ENCODE peak calls at places on chromosomes 6 and 20, in nine cellular contexts. N, F, Q, A, G, R, Z, S and D are unnamed samples.
A peak's percentile ranks its signal among the peaks of the same experiment; 100 is the strongest.

GRCh38 chr6:125363360-125364121 is 61.8 kb upstream of the HDDC2 start:
- DNase-seq in Z (peak; percentile 74), A (peak; percentile 63), R (no peak), S (no peak), F (peak; percentile 91), G (peak; percentile 72), Q (no peak), N (no peak), D (peak; percentile 95)

GRCh38 chr6:44224154-44224977 is 971 bp downstream of the SLC29A1 start:
- DNase-seq in Q (no peak), G (peak; percentile 65), F (no peak), R (no peak), S (no peak), A (peak; percentile 39), N (no peak), Z (no peak), D (peak; percentile 65)

GRCh38 chr6:40874495-40874894 is 164.5 kb downstream of the UNC5CL start:
- DNase-seq in S (no peak), A (peak; percentile 59), G (no peak), R (no peak), Z (peak; percentile 25), Q (no peak), F (peak; percentile 66), N (no peak), D (no peak)

GRCh38 chr6:27290850-27291208 is 21.2 kb downstream of the POM121L2 start:
- DNase-seq in F (peak; percentile 32), N (no peak), Z (no peak), S (no peak), G (no peak), A (no peak), R (no peak), Q (no peak), D (peak; percentile 59)

GRCh38 chr20:11520596-11520995 is 397.1 kb upstream of the BTBD3 start:
- DNase-seq in Z (no peak), Q (no peak), N (no peak), G (no peak), F (no peak), S (no peak), A (no peak), R (no peak), D (no peak)

GRCh38 chr6:142886431-142887170 is 58.4 kb downstream of the HIVEP2 start:
- DNase-seq in R (no peak), Q (no peak), S (no peak), G (no peak), F (no peak), Z (no peak), N (no peak), A (no peak), D (no peak)

GRCh38 chr6:42294759-42295158 is 77.1 kb upstream of the MRPS10 start:
- DNase-seq in S (no peak), G (no peak), F (no peak), A (no peak), N (no peak), R (no peak), Z (no peak), Q (no peak), D (no peak)

GRCh38 chr20:15895126-15895525 is 678.1 kb downstream of the KIF16B start:
- DNase-seq in Z (no peak), A (no peak), R (no peak), Q (no peak), N (no peak), S (no peak), F (no peak), G (no peak), D (no peak)

GRCh38 chr6:106128981-106129761 is 43.0 kb downstream of the PRDM1 start:
- DNase-seq in A (no peak), Z (no peak), R (no peak), S (no peak), F (no peak), Q (no peak), N (no peak), G (no peak), D (peak; percentile 50)

GRCh38 chr6:147678256-147678655 is 169.8 kb downstream of the SAMD5 start:
- DNase-seq in A (no peak), N (no peak), G (no peak), Z (no peak), F (no peak), Q (no peak), R (no peak), S (no peak), D (no peak)

GRCh38 chr20:17504326-17504897 is 26.8 kb downstream of the BFSP1 start:
- DNase-seq in N (no peak), F (no peak), Q (peak; percentile 26), G (peak; percentile 83), A (no peak), S (peak; percentile 10), R (no peak), Z (no peak), D (peak; percentile 24)